ENCODE peak calls at places on chromosomes 2 and 18, in seven cellular contexts. One of them, this sample, is unnamed.

GRCh38 chr18:2515908-2516625 is 55.2 kb downstream of the METTL4 start:
- DNase-seq in stimulated activated naive CD4-positive, alpha-beta T cell treated with Interleukin-2 at 50 U/mL for 16 hours: no peak
- DNase-seq in activated CD4-positive, alpha-beta T cell treated with anti-CD3 and anti-CD28 coated beads, Interleukin-2, amount 50 U/mL, for 24 hours: no peak
- DNase-seq in activated CD8-positive, alpha-beta memory T cell treated with anti-CD3 and anti-CD28 coated beads, Interleukin-2, amount 50 U/mL, for 48 hours: no peak
- DNase-seq in substantia nigra: no peak
- DNase-seq in HTR-8/SVneo: peak; percentile 67
- DNase-seq in activated T-cell treated with anti-CD3 and anti-CD28 coated beads for 1 hour: no peak
- DNase-seq in this sample: peak; percentile 100

GRCh38 chr18:6115710-6116109 is 220.4 kb upstream of the TMEM200C start:
- DNase-seq in stimulated activated naive CD4-positive, alpha-beta T cell treated with Interleukin-2 at 50 U/mL for 16 hours: no peak
- DNase-seq in activated CD4-positive, alpha-beta T cell treated with anti-CD3 and anti-CD28 coated beads, Interleukin-2, amount 50 U/mL, for 24 hours: no peak
- DNase-seq in activated CD8-positive, alpha-beta memory T cell treated with anti-CD3 and anti-CD28 coated beads, Interleukin-2, amount 50 U/mL, for 48 hours: no peak
- DNase-seq in substantia nigra: no peak
- DNase-seq in HTR-8/SVneo: no peak
- DNase-seq in activated T-cell treated with anti-CD3 and anti-CD28 coated beads for 1 hour: no peak
- DNase-seq in this sample: no peak

GRCh38 chr18:55430026-55430425 is 158.0 kb downstream of the TCF4 start:
- DNase-seq in stimulated activated naive CD4-positive, alpha-beta T cell treated with Interleukin-2 at 50 U/mL for 16 hours: no peak
- DNase-seq in activated CD4-positive, alpha-beta T cell treated with anti-CD3 and anti-CD28 coated beads, Interleukin-2, amount 50 U/mL, for 24 hours: no peak
- DNase-seq in activated CD8-positive, alpha-beta memory T cell treated with anti-CD3 and anti-CD28 coated beads, Interleukin-2, amount 50 U/mL, for 48 hours: no peak
- DNase-seq in substantia nigra: no peak
- DNase-seq in HTR-8/SVneo: no peak
- DNase-seq in activated T-cell treated with anti-CD3 and anti-CD28 coated beads for 1 hour: no peak
- DNase-seq in this sample: no peak

GRCh38 chr2:202700075-202700901 is 65.5 kb downstream of the FAM117B start:
- DNase-seq in stimulated activated naive CD4-positive, alpha-beta T cell treated with Interleukin-2 at 50 U/mL for 16 hours: no peak
- DNase-seq in activated CD4-positive, alpha-beta T cell treated with anti-CD3 and anti-CD28 coated beads, Interleukin-2, amount 50 U/mL, for 24 hours: no peak
- DNase-seq in activated CD8-positive, alpha-beta memory T cell treated with anti-CD3 and anti-CD28 coated beads, Interleukin-2, amount 50 U/mL, for 48 hours: no peak
- DNase-seq in substantia nigra: no peak
- DNase-seq in HTR-8/SVneo: no peak
- DNase-seq in activated T-cell treated with anti-CD3 and anti-CD28 coated beads for 1 hour: no peak
- DNase-seq in this sample: no peak

GRCh38 chr18:67425724-67426123 is 90.8 kb downstream of the DSEL start:
- DNase-seq in stimulated activated naive CD4-positive, alpha-beta T cell treated with Interleukin-2 at 50 U/mL for 16 hours: no peak
- DNase-seq in activated CD4-positive, alpha-beta T cell treated with anti-CD3 and anti-CD28 coated beads, Interleukin-2, amount 50 U/mL, for 24 hours: no peak
- DNase-seq in activated CD8-positive, alpha-beta memory T cell treated with anti-CD3 and anti-CD28 coated beads, Interleukin-2, amount 50 U/mL, for 48 hours: no peak
- DNase-seq in substantia nigra: no peak
- DNase-seq in HTR-8/SVneo: no peak
- DNase-seq in activated T-cell treated with anti-CD3 and anti-CD28 coated beads for 1 hour: no peak
- DNase-seq in this sample: no peak

GRCh38 chr18:12315911-12316310 is 7.9 kb downstream of the TUBB6 start:
- DNase-seq in stimulated activated naive CD4-positive, alpha-beta T cell treated with Interleukin-2 at 50 U/mL for 16 hours: no peak
- DNase-seq in activated CD4-positive, alpha-beta T cell treated with anti-CD3 and anti-CD28 coated beads, Interleukin-2, amount 50 U/mL, for 24 hours: no peak
- DNase-seq in activated CD8-positive, alpha-beta memory T cell treated with anti-CD3 and anti-CD28 coated beads, Interleukin-2, amount 50 U/mL, for 48 hours: no peak
- DNase-seq in substantia nigra: no peak
- DNase-seq in HTR-8/SVneo: no peak
- DNase-seq in activated T-cell treated with anti-CD3 and anti-CD28 coated beads for 1 hour: no peak
- DNase-seq in this sample: no peak

GRCh38 chr2:180559038-180559437 is 421.4 kb upstream of the UBE2E3 start:
- DNase-seq in stimulated activated naive CD4-positive, alpha-beta T cell treated with Interleukin-2 at 50 U/mL for 16 hours: no peak
- DNase-seq in activated CD4-positive, alpha-beta T cell treated with anti-CD3 and anti-CD28 coated beads, Interleukin-2, amount 50 U/mL, for 24 hours: no peak
- DNase-seq in activated CD8-positive, alpha-beta memory T cell treated with anti-CD3 and anti-CD28 coated beads, Interleukin-2, amount 50 U/mL, for 48 hours: no peak
- DNase-seq in substantia nigra: no peak
- DNase-seq in HTR-8/SVneo: no peak
- DNase-seq in activated T-cell treated with anti-CD3 and anti-CD28 coated beads for 1 hour: no peak
- DNase-seq in this sample: no peak

GRCh38 chr2:169714699-169715098 is 18.9 kb upstream of the KLHL23 start:
- DNase-seq in stimulated activated naive CD4-positive, alpha-beta T cell treated with Interleukin-2 at 50 U/mL for 16 hours: no peak
- DNase-seq in activated CD4-positive, alpha-beta T cell treated with anti-CD3 and anti-CD28 coated beads, Interleukin-2, amount 50 U/mL, for 24 hours: no peak
- DNase-seq in activated CD8-positive, alpha-beta memory T cell treated with anti-CD3 and anti-CD28 coated beads, Interleukin-2, amount 50 U/mL, for 48 hours: no peak
- DNase-seq in substantia nigra: no peak
- DNase-seq in HTR-8/SVneo: no peak
- DNase-seq in activated T-cell treated with anti-CD3 and anti-CD28 coated beads for 1 hour: no peak
- DNase-seq in this sample: no peak

GRCh38 chr2:16071039-16071864 is 130.9 kb downstream of the MYCN start:
- DNase-seq in stimulated activated naive CD4-positive, alpha-beta T cell treated with Interleukin-2 at 50 U/mL for 16 hours: no peak
- DNase-seq in activated CD4-positive, alpha-beta T cell treated with anti-CD3 and anti-CD28 coated beads, Interleukin-2, amount 50 U/mL, for 24 hours: no peak
- DNase-seq in activated CD8-positive, alpha-beta memory T cell treated with anti-CD3 and anti-CD28 coated beads, Interleukin-2, amount 50 U/mL, for 48 hours: no peak
- DNase-seq in substantia nigra: no peak
- DNase-seq in HTR-8/SVneo: no peak
- DNase-seq in activated T-cell treated with anti-CD3 and anti-CD28 coated beads for 1 hour: no peak
- DNase-seq in this sample: no peak

GRCh38 chr2:218217366-218218309 is 649 bp downstream of the ARPC2 start:
- DNase-seq in stimulated activated naive CD4-positive, alpha-beta T cell treated with Interleukin-2 at 50 U/mL for 16 hours: peak; percentile 73
- DNase-seq in activated CD4-positive, alpha-beta T cell treated with anti-CD3 and anti-CD28 coated beads, Interleukin-2, amount 50 U/mL, for 24 hours: peak; percentile 44
- DNase-seq in activated CD8-positive, alpha-beta memory T cell treated with anti-CD3 and anti-CD28 coated beads, Interleukin-2, amount 50 U/mL, for 48 hours: peak; percentile 86
- DNase-seq in substantia nigra: peak; percentile 25
- DNase-seq in HTR-8/SVneo: peak; percentile 39
- DNase-seq in activated T-cell treated with anti-CD3 and anti-CD28 coated beads for 1 hour: peak; percentile 52
- DNase-seq in this sample: no peak

This sample was measured in glomerular endothelial cell.